ENCODE peak calls at places on chromosomes 12 and 14, in four cellular contexts. H, T, F and U are unnamed samples.
A peak's percentile ranks its signal among the peaks of the same experiment; 100 is the strongest.

GRCh38 chr12:1473418-1473817 is 121.0 kb downstream of the FBXL14 start:
- DNase-seq in T (peak; percentile 20), H (peak; percentile 5), F (no peak), U (no peak)

GRCh38 chr14:105486974-105487448 is 325 bp downstream of the CRIP1 start:
- DNase-seq in T (no peak), F (no peak), H (peak; percentile 79), U (peak; percentile 95)

GRCh38 chr14:61188196-61188595 is 92.9 kb downstream of the TMEM30B start:
- DNase-seq in F (no peak), T (no peak), H (no peak), U (peak; percentile 76)

GRCh38 chr12:68930178-68930577 is 2.8 kb downstream of the CPM start:
- DNase-seq in H (no peak), T (no peak), F (no peak), U (no peak)

GRCh38 chr14:49972199-49972671 is 79.4 kb downstream of the ARF6 start:
- DNase-seq in H (no peak), T (peak; percentile 77), F (no peak), U (no peak)

GRCh38 chr12:20520572-20520971 is 152.2 kb downstream of the PDE3A start:
- DNase-seq in H (no peak), F (peak; percentile 7), T (no peak), U (no peak)

GRCh38 chr12:98456583-98457573 is 58.5 kb upstream of the TMPO start:
- DNase-seq in T (peak; percentile 78), F (no peak), H (no peak), U (peak; percentile 76)

GRCh38 chr12:118055144-118055557 is 5.8 kb downstream of the WSB2 start:
- DNase-seq in F (no peak), H (peak; percentile 64), T (peak; percentile 42), U (no peak)

GRCh38 chr12:3200032-3200617 is 122.9 kb downstream of the TSPAN9 start:
- DNase-seq in F (no peak), H (no peak), T (peak; percentile 80), U (no peak)

GRCh38 chr14:32300146-32300545 is 29.0 kb upstream of the AKAP6 start:
- DNase-seq in F (no peak), H (no peak), T (no peak), U (no peak)

GRCh38 chr14:94821705-94822104 is 51.8 kb upstream of the GSC start:
- DNase-seq in T (no peak), H (no peak), F (no peak), U (no peak)

GRCh38 chr12:27972721-27973120 is at the start of gene PTHLH:
- DNase-seq in T (no peak), H (no peak), F (no peak), U (no peak)

GRCh38 chr14:26621807-26622560 is 24.2 kb upstream of the NOVA1 start:
- DNase-seq in H (no peak), T (peak; percentile 51), F (no peak), U (no peak)

GRCh38 chr12:20865873-20866272 is 55.4 kb downstream of the SLCO1B3 start:
- DNase-seq in F (no peak), H (no peak), T (no peak), U (no peak)

GRCh38 chr14:81031488-81031887 is 76.1 kb downstream of the TSHR start:
- DNase-seq in H (no peak), F (no peak), T (no peak), U (no peak)

GRCh38 chr12:82781288-82782078 is 94.8 kb downstream of the TMTC2 start:
- DNase-seq in T (no peak), F (peak; percentile 91), H (no peak), U (no peak)

GRCh38 chr12:39872425-39872824 is 233.5 kb downstream of the SLC2A13 start:
- DNase-seq in F (no peak), T (peak; percentile 7), H (no peak), U (no peak)

GRCh38 chr12:879641-880040 is 69.9 kb downstream of the RAD52 start:
- DNase-seq in T (no peak), H (no peak), F (no peak), U (no peak)

GRCh38 chr14:30385925-30386324 is 173.0 kb upstream of the G2E3 start:
- DNase-seq in H (no peak), T (no peak), F (no peak), U (no peak)

GRCh38 chr12:129551441-129551840 is 352.4 kb downstream of the TMEM132D start:
- DNase-seq in F (no peak), H (no peak), T (no peak), U (no peak)

GRCh38 chr12:92546259-92546825 is 156.4 kb upstream of the PLEKHG7 start:
- DNase-seq in T (no peak), F (no peak), H (no peak), U (no peak)

GRCh38 chr14:72781476-72782181 is 112.3 kb downstream of the DPF3 start:
- DNase-seq in T (peak; percentile 76), F (no peak), H (no peak), U (peak; percentile 19)

GRCh38 chr12:19972325-19973288 is 395.7 kb upstream of the PDE3A start:
- DNase-seq in F (no peak), H (no peak), T (no peak), U (no peak)

GRCh38 chr14:61409782-61410181 is 88.4 kb downstream of the PRKCH start:
- DNase-seq in H (no peak), T (no peak), F (no peak), U (no peak)

GRCh38 chr12:8544295-8544694 is 3.6 kb upstream of the CLEC4E start:
- DNase-seq in H (peak; percentile 66), T (peak; percentile 84), F (peak; percentile 35), U (no peak)

GRCh38 chr12:31600764-31601163 is 9.8 kb upstream of the DENND5B start:
- DNase-seq in F (no peak), H (no peak), T (no peak), U (no peak)

GRCh38 chr12:87985069-87985675 is 44.0 kb downstream of the C12orf50 start:
- DNase-seq in H (no peak), F (no peak), T (no peak), U (no peak)

GRCh38 chr12:119153477-119154434 is 25.0 kb upstream of the HSPB8 start:
- DNase-seq in H (no peak), F (peak; percentile 40), T (no peak), U (no peak)

GRCh38 chr14:74864193-74864592 is 11.8 kb downstream of the PROX2 start:
- DNase-seq in F (no peak), T (no peak), H (no peak), U (no peak)

GRCh38 chr14:105978618-105979295 is 452.4 kb downstream of the TMEM121 start:
- DNase-seq in H (no peak), F (no peak), T (no peak), U (no peak)

GRCh38 chr14:94515426-94515825 is 6.2 kb upstream of the SERPINA12 start:
- DNase-seq in T (no peak), F (no peak), H (no peak), U (no peak)

GRCh38 chr12:114193474-114193873 is 212.5 kb downstream of the TBX5 start:
- DNase-seq in H (no peak), T (no peak), F (no peak), U (no peak)

GRCh38 chr14:103702497-103703432 is 12.5 kb downstream of the XRCC3 start:
- DNase-seq in H (no peak), F (no peak), T (no peak), U (no peak)

GRCh38 chr12:115439008-115439601 is 755.1 kb upstream of the TBX3 start:
- DNase-seq in F (no peak), H (no peak), T (no peak), U (no peak)

GRCh38 chr12:132409495-132410295 is 80.3 kb upstream of the FBRSL1 start:
- DNase-seq in F (no peak), T (no peak), H (no peak), U (no peak)

GRCh38 chr12:92759634-92760268 is 57.0 kb downstream of the PLEKHG7 start:
- DNase-seq in H (no peak), F (no peak), T (peak; percentile 81), U (no peak)